ENCODE peak calls at places on chromosomes 11 and 22, in eight cellular contexts. O is foreskin fibroblast, W is coronary artery, J is AG04450, L is gastrocnemius medialis, Z is AG09309, N is RWPE2, Y is cardiac fibroblast. X is an unnamed sample.

GRCh38 chr22:19723165-19723989 is at the start of gene GP1BB:
- DNase-seq in O (no peak), Y (peak), N (no peak), J (no peak), Z (no peak), L (no peak), W (no peak), X (no peak)

GRCh38 chr11:131889146-131889577 is 518.7 kb downstream of the NTM start:
- DNase-seq in Y (peak), Z (peak), O (peak), L (no peak), J (peak), W (no peak), N (no peak), X (peak)

GRCh38 chr11:45859661-45860140 is 12.4 kb downstream of the CRY2 start:
- DNase-seq in Z (peak), Y (peak), O (peak), J (peak), N (no peak), W (peak), L (peak), X (peak)

GRCh38 chr11:108224908-108225786 is 2.3 kb downstream of the ATM start:
- DNase-seq in O (peak), L (no peak), J (no peak), N (no peak), W (no peak), Z (no peak), Y (no peak), X (no peak)

GRCh38 chr22:23106906-23107367 is 34.9 kb downstream of the RSPH14 start:
- DNase-seq in N (no peak), O (no peak), J (no peak), Z (no peak), L (no peak), W (no peak), Y (no peak), X (no peak)

GRCh38 chr11:597166-597725 is 18.5 kb downstream of the IRF7 start:
- DNase-seq in O (no peak), N (peak), J (no peak), L (no peak), W (no peak), Y (no peak), Z (no peak), X (no peak)

GRCh38 chr22:38080847-38081635 is 2.9 kb downstream of the SLC16A8 start:
- DNase-seq in L (no peak), O (peak), Y (peak), W (no peak), N (no peak), J (no peak), Z (no peak), X (no peak)

GRCh38 chr22:19974935-19975706 is 33.5 kb upstream of the TXNRD2 start:
- DNase-seq in O (no peak), N (no peak), L (no peak), Z (no peak), W (no peak), Y (no peak), J (no peak), X (no peak)

GRCh38 chr11:133808393-133809140 is 36.7 kb downstream of the SPATA19 start:
- DNase-seq in Y (no peak), Z (no peak), O (no peak), W (no peak), L (no peak), J (no peak), N (no peak), X (no peak)

GRCh38 chr11:765025-765801 is 12.1 kb downstream of the GATD1 start:
- DNase-seq in N (peak), Z (no peak), J (no peak), Y (peak), L (no peak), W (peak), O (peak), X (no peak)

GRCh38 chr11:12288934-12289666 is 88.3 kb upstream of the PARVA start:
- DNase-seq in Z (no peak), O (no peak), Y (no peak), L (no peak), W (no peak), J (no peak), N (no peak), X (no peak)

GRCh38 chr22:31128156-31128555 is 5.4 kb downstream of the INPP5J start:
- DNase-seq in Z (no peak), O (no peak), W (no peak), J (no peak), Y (no peak), N (no peak), L (no peak), X (no peak)

GRCh38 chr11:45858751-45859398 is 11.6 kb downstream of the CRY2 start:
- DNase-seq in L (no peak), Z (no peak), N (no peak), O (no peak), J (no peak), Y (no peak), W (no peak), X (no peak)

GRCh38 chr22:33620085-33620484 is 300.2 kb downstream of the LARGE1 start:
- DNase-seq in O (no peak), Z (no peak), N (no peak), L (no peak), W (no peak), Y (no peak), J (no peak), X (no peak)

GRCh38 chr11:129018991-129019390 is 76.3 kb upstream of the TP53AIP1 start:
- DNase-seq in Z (no peak), O (no peak), W (no peak), J (no peak), N (no peak), L (no peak), Y (no peak), X (no peak)

GRCh38 chr22:27163162-27164137 is 506.1 kb downstream of the MIAT start:
- DNase-seq in J (no peak), L (no peak), Y (no peak), W (no peak), N (no peak), Z (no peak), O (no peak), X (no peak)

GRCh38 chr11:74672956-74673895 is 58.0 kb downstream of the CHRDL2 start:
- DNase-seq in O (peak), Z (peak), N (peak), W (peak), J (peak), Y (peak), L (peak), X (peak)

GRCh38 chr11:34318111-34319037 is 39.4 kb downstream of the ABTB2 start:
- DNase-seq in Y (peak), W (no peak), Z (peak), L (no peak), N (no peak), J (no peak), O (peak), X (peak)

GRCh38 chr11:75013051-75013450 is 24.3 kb downstream of the NEU3 start:
- DNase-seq in L (no peak), Y (no peak), Z (no peak), O (peak), W (no peak), N (no peak), J (no peak), X (no peak)

GRCh38 chr22:46596032-46596441 is 24.1 kb upstream of the GRAMD4 start:
- DNase-seq in L (peak), W (no peak), Z (no peak), J (no peak), Y (no peak), O (peak), N (no peak), X (peak)

GRCh38 chr11:122098223-122098980 is 17.6 kb downstream of the BLID start:
- DNase-seq in Z (no peak), Y (no peak), N (no peak), L (no peak), J (no peak), W (no peak), O (no peak), X (no peak)

GRCh38 chr11:131938321-131938751 is 567.9 kb downstream of the NTM start:
- DNase-seq in L (no peak), N (no peak), W (no peak), O (no peak), Z (no peak), J (no peak), Y (no peak), X (peak)

GRCh38 chr11:117809236-117810055 is 12.4 kb upstream of the DSCAML1 start:
- DNase-seq in W (no peak), O (peak), N (no peak), Z (no peak), J (no peak), Y (peak), L (no peak), X (no peak)

GRCh38 chr22:32106930-32107329 is 52.2 kb downstream of the C22orf42 start:
- DNase-seq in L (no peak), J (no peak), N (no peak), Y (peak), O (peak), Z (no peak), W (no peak), X (no peak)

GRCh38 chr11:82750643-82751139 is 17.0 kb upstream of the FAM181B start:
- DNase-seq in Z (no peak), J (no peak), L (no peak), W (no peak), Y (no peak), O (peak), N (no peak), X (no peak)

GRCh38 chr22:22480940-22481339 is 27.6 kb downstream of the ZNF280B start:
- DNase-seq in L (no peak), N (no peak), Y (no peak), O (no peak), J (no peak), W (no peak), Z (no peak), X (no peak)

GRCh38 chr22:24521791-24522245 is 26.7 kb downstream of the UPB1 start:
- DNase-seq in L (no peak), Y (peak), J (no peak), Z (no peak), N (peak), W (no peak), O (peak), X (peak)

GRCh38 chr11:25065711-25066110 is 568.9 kb downstream of the LUZP2 start:
- DNase-seq in Z (no peak), J (no peak), Y (peak), L (no peak), N (no peak), W (no peak), O (no peak), X (peak)

GRCh38 chr11:102144357-102145342 is 34.4 kb downstream of the YAP1 start:
- DNase-seq in W (no peak), O (peak), J (peak), N (no peak), L (peak), Y (peak), Z (no peak), X (no peak)

GRCh38 chr11:118342503-118343161 is at the start of gene CD3D:
- DNase-seq in J (no peak), Z (no peak), N (no peak), Y (no peak), L (no peak), W (no peak), O (no peak), X (no peak)

GRCh38 chr22:32904044-32904443 is 102.5 kb downstream of the TIMP3 start:
- DNase-seq in J (no peak), O (peak), L (no peak), Z (no peak), W (no peak), Y (peak), N (no peak), X (no peak)

GRCh38 chr11:62082292-62082657 is 41.5 kb upstream of the INCENP start:
- DNase-seq in L (no peak), J (no peak), Y (no peak), W (no peak), N (no peak), O (no peak), Z (no peak), X (no peak)
- TF ChIP-seq CTCF in L (no peak), J (no peak), Y (no peak), W (no peak), N (peak), O (no peak), Z (no peak), X (no peak)

GRCh38 chr11:2398664-2399355 is 1.7 kb upstream of the TSSC4 start:
- DNase-seq in W (no peak), L (no peak), O (no peak), N (no peak), J (no peak), Y (no peak), Z (no peak), X (no peak)
- H3K4me3 ChIP-seq in W (peak), L (peak), O (no peak), N (peak), J (peak), Y (peak), Z (peak), X (peak)

GRCh38 chr22:42294034-42294985 is 23.9 kb upstream of the TCF20 start:
- DNase-seq in Z (no peak), Y (peak), O (peak), J (no peak), L (no peak), W (no peak), N (no peak), X (no peak)
- TF ChIP-seq CTCF in Z (no peak), Y (no peak), O (no peak), J (peak), L (no peak), W (no peak), N (no peak), X (no peak)

GRCh38 chr11:69401715-69402114 is 79.7 kb upstream of the LINC01488 start:
- DNase-seq in O (no peak), Z (no peak), J (no peak), N (no peak), W (no peak), Y (no peak), L (no peak), X (no peak)
- H3K4me3 ChIP-seq in O (no peak), Z (no peak), J (no peak), N (no peak), W (no peak), Y (no peak), L (no peak), X (no peak)

GRCh38 chr22:49949914-49950292 is 10.7 kb upstream of the PIM3 start:
- DNase-seq in O (no peak), W (no peak), L (no peak), J (no peak), Y (no peak), Z (no peak), N (no peak), X (no peak)
- TF ChIP-seq CTCF in O (no peak), W (no peak), L (no peak), J (no peak), Y (no peak), Z (no peak), N (no peak), X (no peak)

GRCh38 chr11:111449696-111450479 is 62.3 kb downstream of the BTG4 start:
- DNase-seq in W (peak), Y (no peak), J (no peak), O (no peak), N (no peak), Z (no peak), L (no peak), X (no peak)
- H3K4me3 ChIP-seq in W (no peak), Y (no peak), J (no peak), O (no peak), N (no peak), Z (no peak), L (no peak), X (no peak)